ENCODE peak calls at places on chromosomes 2 and 18, in six cellular contexts. J is IMR-90, H is testis, Y is lower leg skin, A is HCT116, M is breast epithelium. F is an unnamed sample.

GRCh38 chr2:239151201-239152131 is 249.4 kb downstream of the HDAC4 start:
- DNase-seq in H (peak), Y (peak), M (no peak), A (no peak), J (no peak), F (no peak)

GRCh38 chr2:71544919-71545571 is 91.7 kb downstream of the DYSF start:
- DNase-seq in J (no peak), Y (no peak), M (no peak), A (no peak), H (no peak), F (no peak)

GRCh38 chr2:16722677-16723076 is 57.0 kb upstream of the CYRIA start:
- DNase-seq in A (no peak), J (no peak), H (no peak), M (no peak), Y (no peak), F (no peak)

GRCh38 chr2:225995788-225996476 is 596.4 kb downstream of the NYAP2 start:
- DNase-seq in Y (no peak), M (no peak), A (no peak), H (no peak), J (peak), F (no peak)

GRCh38 chr18:76980663-76981387 is 151.8 kb downstream of the MBP start:
- DNase-seq in H (no peak), A (no peak), M (no peak), Y (peak), J (no peak), F (no peak)

GRCh38 chr2:84278386-84278785 is 180.7 kb downstream of the SUCLG1 start:
- DNase-seq in J (no peak), A (no peak), M (no peak), H (no peak), Y (no peak), F (no peak)

GRCh38 chr18:59909289-59910036 is 9.7 kb downstream of the PMAIP1 start:
- DNase-seq in J (peak), M (no peak), Y (no peak), H (no peak), A (no peak), F (no peak)

GRCh38 chr18:413263-413662 is 87.2 kb downstream of the COLEC12 start:
- DNase-seq in M (no peak), Y (no peak), J (peak), H (no peak), A (no peak), F (no peak)

GRCh38 chr2:239236043-239236807 is 164.6 kb downstream of the HDAC4 start:
- DNase-seq in A (no peak), H (peak), J (no peak), M (no peak), Y (peak), F (no peak)

GRCh38 chr2:237724811-237725478 is 73.6 kb upstream of the RBM44 start:
- DNase-seq in J (no peak), A (no peak), H (no peak), M (no peak), Y (peak), F (no peak)

GRCh38 chr2:215611609-215612386 is 175.9 kb upstream of the FN1 start:
- DNase-seq in A (no peak), Y (no peak), M (no peak), H (no peak), J (no peak), F (no peak)

GRCh38 chr2:88835726-88836125 is 144.3 kb downstream of the RPIA start:
- DNase-seq in Y (no peak), A (no peak), J (no peak), H (no peak), M (no peak), F (no peak)

GRCh38 chr2:108893277-108893676 is 95.7 kb downstream of the EDAR start:
- DNase-seq in A (no peak), Y (no peak), J (no peak), M (no peak), H (no peak), F (no peak)

GRCh38 chr2:128276878-128277675 is 41.6 kb downstream of the HS6ST1 start:
- DNase-seq in Y (peak), J (no peak), A (no peak), M (no peak), H (no peak), F (no peak)

GRCh38 chr2:134360750-134361487 is 107.0 kb downstream of the MGAT5 start:
- DNase-seq in A (no peak), M (no peak), Y (no peak), J (no peak), H (no peak), F (peak)

GRCh38 chr2:219441451-219442205 is 7.0 kb downstream of the SPEG start:
- DNase-seq in A (no peak), H (no peak), J (peak), M (peak), Y (no peak), F (peak)

GRCh38 chr2:175251425-175252041 is 70.0 kb upstream of the ATP5MC3 start:
- DNase-seq in H (no peak), Y (no peak), M (no peak), A (peak), J (peak), F (no peak)

GRCh38 chr18:50298443-50299284 is 11.2 kb upstream of the CXXC1 start:
- DNase-seq in A (no peak), Y (no peak), M (no peak), H (no peak), J (no peak), F (no peak)

GRCh38 chr2:241065355-241065803 is 36.7 kb downstream of the MTERF4 start:
- DNase-seq in A (no peak), Y (peak), J (no peak), H (peak), M (peak), F (peak)

GRCh38 chr2:241063587-241063986 is 38.5 kb downstream of the MTERF4 start:
- DNase-seq in J (no peak), Y (no peak), A (no peak), M (no peak), H (peak), F (no peak)

GRCh38 chr2:241064802-241065354 is 37.2 kb downstream of the MTERF4 start:
- DNase-seq in M (peak), Y (no peak), A (no peak), H (peak), J (no peak), F (peak)

GRCh38 chr2:241063093-241063551 is 39.0 kb downstream of the MTERF4 start:
- DNase-seq in M (peak), H (peak), Y (peak), J (no peak), A (no peak), F (no peak)

DNA sequence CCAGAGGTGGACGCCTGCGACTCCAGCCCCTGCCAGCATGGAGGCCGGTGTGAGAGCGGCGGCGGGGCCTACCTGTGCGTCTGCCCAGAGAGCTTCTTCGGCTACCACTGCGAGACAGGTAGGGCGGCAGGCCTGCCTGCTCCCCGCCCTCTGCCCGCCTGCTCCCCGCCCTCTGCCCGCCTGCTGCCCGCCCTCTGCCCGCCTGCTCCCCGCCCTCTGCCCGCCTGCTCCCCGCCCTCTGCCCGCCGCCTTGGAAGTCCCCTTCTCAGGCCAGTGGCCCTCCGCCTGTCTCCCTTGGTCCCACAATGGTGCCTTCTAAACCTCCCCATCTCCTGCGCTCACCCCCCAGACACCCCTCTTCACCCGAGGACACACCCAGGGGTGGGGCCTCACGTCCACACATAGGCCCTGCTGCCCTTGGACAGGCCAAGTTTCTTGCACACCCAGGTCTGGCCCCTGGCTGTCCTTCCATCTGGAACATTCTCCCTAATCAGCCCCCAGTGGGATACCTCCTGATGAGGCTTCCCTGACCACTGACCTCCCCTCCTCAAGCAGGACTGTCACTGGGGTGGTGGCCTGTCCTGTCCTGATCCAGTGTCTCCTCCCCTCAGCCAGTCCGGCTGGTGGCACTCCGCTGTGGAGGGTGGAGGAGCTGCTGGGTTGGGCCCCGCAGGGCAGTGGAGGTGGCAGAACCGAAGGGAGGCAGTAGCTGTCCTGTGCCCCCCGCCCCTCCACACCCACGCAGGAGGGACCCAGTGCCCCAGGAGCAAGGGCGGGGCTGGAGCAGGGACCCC is 37.9 kb downstream of the MTERF4 start:
- DNase-seq in Y (peak), H (peak), M (peak), J (no peak), A (peak), F (no peak)
- TF ChIP-seq POLR2A in Y (no peak), H (no peak), M (no peak), J (no peak), A (no peak), F (no peak)

GRCh38 chr2:142574388-142574787 is 303.1 kb upstream of the KYNU start:
- DNase-seq in Y (no peak), H (no peak), M (no peak), A (no peak), J (no peak), F (no peak)
- TF ChIP-seq CTCF in Y (no peak), H (no peak), M (no peak), A (no peak), J (no peak), F (no peak)

GRCh38 chr2:33606622-33607021 is 7.5 kb upstream of the FAM98A start:
- DNase-seq in A (no peak), H (no peak), M (no peak), Y (no peak), J (no peak), F (no peak)

GRCh38 chr2:33607905-33608304 is 8.8 kb upstream of the FAM98A start:
- DNase-seq in Y (no peak), M (no peak), J (no peak), H (peak), A (no peak), F (no peak)

GRCh38 chr2:33605059-33605458 is 6.0 kb upstream of the FAM98A start:
- DNase-seq in A (no peak), H (no peak), M (no peak), J (no peak), Y (no peak), F (no peak)

GRCh38 chr2:33603416-33603815 is 4.3 kb upstream of the FAM98A start:
- DNase-seq in Y (no peak), J (no peak), H (no peak), M (no peak), A (no peak), F (no peak)

DNA sequence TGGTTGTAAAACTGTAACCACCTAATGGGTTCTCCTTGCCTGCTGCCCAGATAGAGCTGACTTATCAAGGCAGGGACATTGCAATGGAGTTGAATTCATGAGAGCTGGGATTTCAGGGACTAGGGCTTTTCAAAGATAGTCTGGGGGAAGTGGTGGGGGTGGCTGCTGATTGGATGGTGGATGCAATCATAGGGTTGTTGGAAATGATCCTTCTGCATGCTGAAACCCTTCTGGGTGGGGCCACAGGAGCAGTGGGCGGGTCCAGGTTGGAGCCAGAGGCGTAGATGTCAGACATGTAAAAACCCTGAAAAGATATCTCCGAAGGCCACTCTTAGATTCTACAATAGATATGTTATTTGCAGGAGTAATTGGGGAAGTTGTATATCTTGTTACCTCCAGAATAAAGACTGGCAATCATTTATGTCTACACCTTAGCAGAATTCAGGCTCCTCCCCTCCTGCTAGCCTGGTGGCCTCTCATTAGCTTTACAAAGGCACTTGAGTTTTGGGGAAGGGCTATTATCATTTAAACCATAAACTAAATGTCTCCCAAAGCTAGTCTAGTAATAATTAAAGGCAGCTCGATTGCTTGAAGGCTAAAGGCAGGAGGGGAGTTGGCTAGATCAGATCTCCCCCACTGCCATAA is 8.2 kb upstream of the FAM98A start:
- DNase-seq in H (peak), M (no peak), Y (no peak), A (no peak), J (no peak), F (no peak)
- H3K4me3 ChIP-seq in H (no peak), M (no peak), Y (no peak), A (no peak), J (no peak), F (no peak)

DNA sequence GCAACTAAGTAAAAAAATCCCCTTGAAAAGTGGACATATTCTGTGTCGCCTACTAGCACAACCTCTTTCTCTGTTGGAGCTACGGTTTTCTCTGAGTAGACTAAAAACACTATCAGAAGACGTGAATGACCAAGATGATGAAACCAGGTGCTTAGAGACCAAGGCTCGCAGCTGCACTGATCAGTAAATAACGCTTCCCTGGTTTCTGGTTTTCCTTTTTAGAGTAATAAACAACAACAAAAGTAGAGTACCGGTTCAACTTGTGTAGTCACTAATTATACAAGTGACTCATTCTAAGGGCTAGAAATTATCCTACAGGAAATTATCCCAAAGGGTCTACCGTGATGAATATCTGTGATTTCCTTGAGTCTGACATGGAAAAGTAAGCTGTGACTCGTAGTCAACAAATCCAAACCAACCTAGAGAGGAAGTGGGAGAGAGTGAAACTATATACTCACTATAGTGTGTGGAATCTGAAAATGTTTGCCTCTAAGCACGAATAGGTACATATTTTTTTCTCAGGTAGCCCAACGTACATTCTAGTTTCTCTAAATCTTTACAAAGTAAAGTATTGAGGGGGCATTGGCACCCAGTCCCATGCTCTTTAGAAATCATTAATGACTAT is 17.8 kb downstream of the RASGRP3 start:
- DNase-seq in J (peak), Y (no peak), A (no peak), M (no peak), H (no peak), F (no peak)
- TF ChIP-seq POLR2A in J (no peak), Y (no peak), A (no peak), M (no peak), H (no peak), F (no peak)

F was measured in heart left ventricle.